ENCODE peak calls at places on chromosomes 12 and 14, in nine cellular contexts. P is A549, X is sigmoid colon, D is suprapubic skin, N is K562, C is GM12878, S is HepG2, A is stomach, L is upper lobe of left lung. R is an unnamed sample.
A peak's percentile ranks its signal among the peaks of the same experiment; 100 is the strongest.

GRCh38 chr12:65609359-65609771 is 214.9 kb upstream of the HMGA2 start:
- DNase-seq in P (no peak), X (no peak), D (no peak), N (no peak), C (no peak), S (no peak), A (no peak), L (no peak), R (no peak)

GRCh38 chr12:115623764-115624334 is 653.6 kb downstream of the MED13L start:
- DNase-seq in P (no peak), X (no peak), D (no peak), N (no peak), C (no peak), S (no peak), A (no peak), L (no peak), R (no peak)

GRCh38 chr14:92850492-92850891 is 56.4 kb downstream of the GOLGA5 start:
- DNase-seq in P (no peak), X (no peak), D (no peak), N (no peak), C (no peak), S (no peak), A (no peak), L (no peak), R (no peak)

GRCh38 chr12:132523576-132524331 is 33.8 kb downstream of the FBRSL1 start:
- DNase-seq in P (peak; percentile 92), X (no peak), D (no peak), N (peak; percentile 68), C (no peak), S (peak; percentile 32), A (peak; percentile 79), L (peak; percentile 67), R (peak; percentile 73)

GRCh38 chr12:28938581-28939301 is 210.3 kb upstream of the FAR2 start:
- DNase-seq in P (no peak), X (no peak), D (no peak), N (no peak), C (no peak), S (no peak), A (no peak), L (no peak), R (no peak)

GRCh38 chr14:39034481-39035296 is 68.3 kb downstream of the SEC23A start:
- DNase-seq in P (peak; percentile 13), X (no peak), D (no peak), N (peak; percentile 27), C (no peak), S (peak; percentile 66), A (no peak), L (no peak), R (no peak)

GRCh38 chr12:26614217-26614616 is 218.8 kb downstream of the ITPR2 start:
- DNase-seq in P (no peak), X (no peak), D (no peak), N (peak; percentile 44), C (no peak), S (no peak), A (no peak), L (no peak), R (peak; percentile 14)

GRCh38 chr12:125518074-125518473 is 452.8 kb downstream of the AACS start:
- DNase-seq in P (no peak), X (no peak), D (no peak), N (no peak), C (no peak), S (no peak), A (no peak), L (no peak), R (no peak)

GRCh38 chr14:54665938-54666337 is 99.0 kb downstream of the SAMD4A start:
- DNase-seq in P (no peak), X (no peak), D (no peak), N (no peak), C (peak; percentile 9), S (no peak), A (no peak), L (no peak), R (no peak)

GRCh38 chr12:78164154-78164553 is 333.5 kb downstream of the NAV3 start:
- DNase-seq in P (no peak), X (no peak), D (no peak), N (no peak), C (no peak), S (no peak), A (no peak), L (no peak), R (no peak)
- H3K4me3 ChIP-seq in P (no peak overlapping the region), X (no peak overlapping the region), D (no peak overlapping the region), N (no peak overlapping the region), C (no peak overlapping the region), S (no peak overlapping the region), A (no peak overlapping the region), L (no peak overlapping the region), R (no peak overlapping the region)

GRCh38 chr14:61322799-61323290 is 1.5 kb downstream of the PRKCH start:
- DNase-seq in P (peak; percentile 5), X (no peak), D (no peak), N (no peak), C (no peak), S (no peak), A (no peak), L (peak; percentile 56), R (no peak)
- TF ChIP-seq EP300 in P (no peak), X (no peak), D (no peak), N (no peak), C (no peak), S (no peak), A (no peak), L (no peak), R (no peak)

DNA sequence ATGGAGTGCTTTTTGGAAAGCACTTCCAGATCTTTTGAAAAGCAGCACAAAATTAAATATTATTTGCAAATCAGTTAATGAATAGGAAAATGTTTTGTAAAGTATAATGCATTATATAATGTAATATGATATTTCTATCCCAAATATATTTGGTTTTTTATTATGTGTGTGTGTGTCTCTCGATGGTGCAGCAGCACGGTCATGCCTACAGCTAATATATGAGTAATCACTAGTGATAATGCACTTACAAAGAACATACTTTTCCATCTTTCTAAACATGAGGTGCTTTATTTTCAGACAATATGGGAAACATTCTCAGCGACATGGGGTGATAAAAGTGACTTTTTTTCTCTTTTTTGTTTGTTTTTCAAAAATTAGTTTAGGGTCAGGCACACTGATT is 1.3 kb upstream of the EEA1 start:
- DNase-seq in P (no peak), X (no peak), D (no peak), N (no peak), C (no peak), S (no peak), A (no peak), L (no peak), R (no peak)
- H3K4me3 ChIP-seq in P (peak overlapping the region; percentile 86), X (peak overlapping the region; percentile 99), D (peak overlapping the region; percentile 86), N (no peak overlapping the region), C (peak overlapping the region; percentile 79), S (no peak overlapping the region), A (peak overlapping the region; percentile 60), L (peak overlapping the region; percentile 90), R (no peak overlapping the region)

GRCh38 chr12:106345739-106346138 is 11.8 kb upstream of the POLR3B start:
- DNase-seq in P (peak; percentile 29), X (no peak), D (no peak), N (peak; percentile 60), C (no peak), S (peak; percentile 77), A (peak; percentile 27), L (peak; percentile 55), R (no peak)

GRCh38 chr12:106343213-106343509 is 14.4 kb upstream of the POLR3B start:
- DNase-seq in P (no peak), X (no peak), D (no peak), N (no peak), C (no peak), S (no peak), A (no peak), L (no peak), R (no peak)

GRCh38 chr12:106342397-106343212 is 14.9 kb upstream of the POLR3B start:
- DNase-seq in P (peak; percentile 25), X (peak; percentile 89), D (peak; percentile 86), N (peak; percentile 13), C (no peak), S (peak; percentile 39), A (peak; percentile 49), L (peak; percentile 61), R (peak; percentile 54)

DNA sequence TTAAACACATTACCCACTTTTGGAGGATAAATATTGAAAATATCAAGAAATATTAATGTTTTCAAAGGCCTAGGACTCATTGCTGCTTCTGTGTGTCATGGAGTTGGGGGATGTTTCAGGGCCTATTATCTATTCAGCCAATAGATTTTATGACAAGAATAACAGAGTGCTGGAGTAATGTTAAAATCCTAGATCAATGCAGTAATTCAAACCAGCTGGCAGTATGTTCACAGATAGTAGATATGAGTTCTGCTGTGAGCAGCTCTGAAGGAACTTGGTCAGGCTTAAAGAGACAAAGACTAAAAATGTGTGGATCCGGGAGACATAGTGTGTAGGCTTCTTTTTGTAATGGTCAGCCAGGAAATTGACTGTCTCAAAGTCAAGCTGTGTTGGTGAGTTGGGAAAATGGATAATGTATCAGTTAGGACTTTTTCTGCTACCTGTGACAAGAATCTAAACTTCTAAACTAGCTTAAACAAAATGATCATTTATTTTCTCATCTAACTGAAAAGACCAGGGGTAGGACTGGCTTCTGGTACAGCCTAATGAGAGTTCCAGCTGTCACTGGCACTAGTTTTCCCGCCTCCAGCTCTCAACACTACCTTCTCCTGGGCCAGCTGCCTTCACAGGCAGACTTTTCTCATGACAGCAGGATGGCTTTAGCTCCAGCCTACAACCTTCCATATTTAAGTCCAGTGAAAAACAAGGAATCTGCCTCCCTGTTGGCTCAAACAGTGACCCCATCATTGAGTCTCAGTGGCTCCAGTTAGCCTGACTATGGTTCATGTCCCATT is 16.3 kb upstream of the POLR3B start:
- DNase-seq in P (no peak), X (no peak), D (no peak), N (no peak), C (no peak), S (no peak), A (no peak), L (no peak), R (no peak)
- TF ChIP-seq EP300 in P (no peak), X (no peak), D (no peak), N (no peak), C (no peak), S (no peak), A (no peak), L (no peak), R (no peak)